ENCODE peak calls at places on chromosomes 12 and 14, in ten cellular contexts. R is hippocampal formation; P is aorta; Q is stimulated activated CD4-positive, alpha-beta T cell treated with anti-CD3 and anti-CD28 coated beads, Interleukin-2, amount 100 ng/mL, for 48 hours; G is activated CD8-positive, alpha-beta memory T cell treated with anti-CD3 and anti-CD28 coated beads for 1 hour; U is IMR-90; T is NCI-H1105; C is SHP77; V is transverse colon; D is A549. O is an unnamed sample.

GRCh38 chr12:103997277-103997900 is 31.7 kb downstream of the TDG start:
- DNase-seq in R (no peak), P (no peak), Q (no peak), G (no peak), U (peak), T (no peak), C (no peak), V (peak), D (no peak), O (no peak)

GRCh38 chr14:68495101-68495637 is 297.7 kb downstream of the ZFP36L1 start:
- DNase-seq in R (no peak), P (no peak), Q (no peak), G (no peak), U (no peak), T (no peak), C (no peak), V (no peak), D (no peak), O (no peak)

GRCh38 chr14:101470266-101470665 is 91.0 kb upstream of the DIO3 start:
- DNase-seq in R (no peak), P (no peak), Q (no peak), G (no peak), U (no peak), T (no peak), C (no peak), V (no peak), D (no peak), O (no peak)

GRCh38 chr14:63388766-63389431 is 70.2 kb upstream of the GPHB5 start:
- DNase-seq in R (peak), P (peak), Q (peak), G (no peak), U (peak), T (no peak), C (peak), V (peak), D (peak), O (peak)

GRCh38 chr12:442235-442884 is 17.4 kb upstream of the B4GALNT3 start:
- DNase-seq in R (peak), P (no peak), Q (peak), G (no peak), U (peak), T (peak), C (peak), V (peak), D (peak), O (peak)

GRCh38 chr12:83841620-83842019 is 1071.0 kb downstream of the SLC6A15 start:
- DNase-seq in R (no peak), P (no peak), Q (no peak), G (no peak), U (no peak), T (no peak), C (no peak), V (no peak), D (no peak), O (no peak)

GRCh38 chr12:92290881-92291280 is 145.2 kb upstream of the BTG1 start:
- DNase-seq in R (no peak), P (no peak), Q (no peak), G (no peak), U (peak), T (no peak), C (no peak), V (no peak), D (no peak), O (peak)

GRCh38 chr12:120119395-120119973 is 2.9 kb upstream of the RAB35 start:
- DNase-seq in R (no peak), P (no peak), Q (peak), G (no peak), U (peak), T (no peak), C (no peak), V (no peak), D (peak), O (peak)

GRCh38 chr12:80504389-80505153 is 60.5 kb downstream of the PTPRQ start:
- DNase-seq in R (no peak), P (no peak), Q (no peak), G (no peak), U (peak), T (no peak), C (no peak), V (no peak), D (no peak), O (no peak)

GRCh38 chr12:90122716-90123115 is 414.1 kb upstream of the ATP2B1 start:
- DNase-seq in R (no peak), P (no peak), Q (no peak), G (no peak), U (no peak), T (no peak), C (no peak), V (no peak), D (no peak), O (no peak)

GRCh38 chr14:101862177-101862576 is 100.7 kb downstream of the PPP2R5C start:
- DNase-seq in R (no peak), P (peak), Q (no peak), G (no peak), U (peak), T (no peak), C (no peak), V (no peak), D (no peak), O (peak)

GRCh38 chr14:21846227-21846885 is 172.7 kb upstream of the OR4E1 start:
- DNase-seq in R (no peak), P (no peak), Q (peak), G (peak), U (peak), T (no peak), C (no peak), V (peak), D (no peak), O (no peak)

GRCh38 chr14:92850492-92850891 is 56.4 kb downstream of the GOLGA5 start:
- DNase-seq in R (no peak), P (no peak), Q (no peak), G (no peak), U (peak), T (no peak), C (no peak), V (no peak), D (no peak), O (peak)

GRCh38 chr14:87934185-87934584 is 58.8 kb downstream of the GALC start:
- DNase-seq in R (no peak), P (no peak), Q (no peak), G (no peak), U (peak), T (no peak), C (no peak), V (no peak), D (no peak), O (no peak)

GRCh38 chr12:72209096-72209495 is 63.1 kb upstream of the TRHDE start:
- DNase-seq in R (no peak), P (no peak), Q (no peak), G (no peak), U (no peak), T (no peak), C (no peak), V (no peak), D (no peak), O (no peak)

GRCh38 chr14:99148131-99148530 is 123.9 kb downstream of the BCL11B start:
- DNase-seq in R (no peak), P (no peak), Q (no peak), G (no peak), U (no peak), T (no peak), C (no peak), V (no peak), D (no peak), O (no peak)

GRCh38 chr12:130203151-130203550 is 40.9 kb downstream of the FZD10 start:
- DNase-seq in R (no peak), P (no peak), Q (no peak), G (no peak), U (no peak), T (no peak), C (no peak), V (no peak), D (no peak), O (no peak)

GRCh38 chr12:66708704-66709443 is 30.0 kb upstream of the GRIP1 start:
- DNase-seq in R (no peak), P (no peak), Q (no peak), G (no peak), U (peak), T (peak), C (peak), V (no peak), D (no peak), O (no peak)

GRCh38 chr12:101775814-101776213 is 36.6 kb upstream of the SYCP3 start:
- DNase-seq in R (no peak), P (no peak), Q (no peak), G (no peak), U (no peak), T (no peak), C (no peak), V (no peak), D (no peak), O (no peak)

GRCh38 chr12:57610553-57611115 is 601 bp upstream of the ARHGEF25 start:
- DNase-seq in R (no peak), P (peak), Q (no peak), G (no peak), U (no peak), T (no peak), C (no peak), V (peak), D (no peak), O (no peak)

GRCh38 chr14:106277503-106277902 is 751.1 kb downstream of the TMEM121 start:
- DNase-seq in R (no peak), P (no peak), Q (no peak), G (no peak), U (no peak), T (no peak), C (no peak), V (peak), D (no peak), O (no peak)

GRCh38 chr14:60848066-60848465 is 113.5 kb downstream of the MNAT1 start:
- DNase-seq in R (no peak), P (no peak), Q (no peak), G (no peak), U (no peak), T (no peak), C (no peak), V (no peak), D (no peak), O (no peak)

GRCh38 chr14:24921903-24922302 is 128.0 kb downstream of the STXBP6 start:
- DNase-seq in R (no peak), P (no peak), Q (no peak), G (no peak), U (peak), T (no peak), C (no peak), V (no peak), D (no peak), O (peak)

GRCh38 chr12:12384601-12385321 is 27.9 kb downstream of the BORCS5 start:
- DNase-seq in R (peak), P (no peak), Q (peak), G (no peak), U (no peak), T (no peak), C (peak), V (no peak), D (no peak), O (no peak)

GRCh38 chr12:2019126-2019525 is 14.9 kb upstream of the DCP1B start:
- DNase-seq in R (no peak), P (no peak), Q (no peak), G (no peak), U (no peak), T (no peak), C (no peak), V (no peak), D (no peak), O (no peak)

GRCh38 chr14:53934778-53935414 is 21.7 kb downstream of the BMP4 start:
- DNase-seq in R (no peak), P (no peak), Q (no peak), G (no peak), U (no peak), T (no peak), C (no peak), V (no peak), D (no peak), O (no peak)

GRCh38 chr12:127722651-127723050 is 544.3 kb upstream of the TMEM132C start:
- DNase-seq in R (no peak), P (no peak), Q (no peak), G (no peak), U (no peak), T (no peak), C (peak), V (no peak), D (no peak), O (no peak)

GRCh38 chr14:61145258-61145902 is 135.8 kb downstream of the TMEM30B start:
- DNase-seq in R (no peak), P (no peak), Q (no peak), G (no peak), U (peak), T (peak), C (no peak), V (no peak), D (no peak), O (peak)

GRCh38 chr12:105930612-105931011 is 208.1 kb downstream of the NUAK1 start:
- DNase-seq in R (no peak), P (no peak), Q (no peak), G (no peak), U (no peak), T (no peak), C (no peak), V (no peak), D (no peak), O (no peak)

GRCh38 chr14:22106700-22107697 is 433.4 kb upstream of the OR4E1 start:
- DNase-seq in R (no peak), P (no peak), Q (no peak), G (no peak), U (peak), T (no peak), C (no peak), V (no peak), D (no peak), O (no peak)

GRCh38 chr14:77980475-77981321 is 180.8 kb downstream of the ADCK1 start:
- DNase-seq in R (no peak), P (no peak), Q (no peak), G (no peak), U (no peak), T (no peak), C (no peak), V (peak), D (no peak), O (no peak)

O was measured in HFFc6.